ENCODE peak calls at places on chromosomes 13 and 19, in ten cellular contexts. R is astrocyte of the spinal cord; O is choroid plexus epithelial cell; V is Peyer's patch; N is A549; H is endothelial cell of umbilical vein; U is ascending aorta; M is CD4-positive, alpha-beta memory T cell; E is esophagus squamous epithelium; I is AG04449. F is an unnamed sample.

GRCh38 chr13:35733832-35734231 is 257.3 kb upstream of the MAB21L1 start:
- DNase-seq in R (no peak), O (peak; percentile 13), V (no peak), N (no peak), H (peak; percentile 33), U (no peak), M (no peak), E (no peak), I (no peak), F (no peak)

GRCh38 chr19:19120308-19121156 is 17.7 kb downstream of the TMEM161A start:
- DNase-seq in R (peak; percentile 84), O (peak; percentile 97), V (peak; percentile 72), N (no peak), H (peak; percentile 22), U (no peak), M (no peak), E (no peak), I (no peak), F (peak; percentile 42)

GRCh38 chr13:33250594-33250993 is 35.0 kb downstream of the STARD13 start:
- DNase-seq in R (no peak), O (peak; percentile 52), V (no peak), N (no peak), H (peak; percentile 35), U (no peak), M (no peak), E (no peak), I (no peak), F (no peak)

GRCh38 chr19:10718205-10719196 is 622 bp downstream of the DNM2 start:
- DNase-seq in R (peak; percentile 37), O (peak; percentile 51), V (no peak), N (no peak), H (peak; percentile 26), U (no peak), M (peak; percentile 53), E (no peak), I (no peak), F (peak; percentile 63)

GRCh38 chr19:5973376-5973775 is 4.6 kb downstream of the RANBP3 start:
- DNase-seq in R (no peak), O (no peak), V (no peak), N (no peak), H (no peak), U (no peak), M (no peak), E (no peak), I (no peak), F (no peak)

GRCh38 chr19:7977021-7977722 is 28.3 kb downstream of the ELAVL1 start:
- DNase-seq in R (no peak), O (no peak), V (no peak), N (no peak), H (no peak), U (no peak), M (no peak), E (no peak), I (no peak), F (no peak)

GRCh38 chr13:76882431-76882830 is 3.8 kb downstream of the KCTD12 start:
- DNase-seq in R (peak; percentile 13), O (peak; percentile 82), V (peak; percentile 49), N (no peak), H (peak; percentile 62), U (no peak), M (no peak), E (no peak), I (no peak), F (no peak)

GRCh38 chr19:11286312-11286974 is 9.5 kb upstream of the TSPAN16 start:
- DNase-seq in R (peak; percentile 19), O (peak; percentile 49), V (no peak), N (no peak), H (peak; percentile 75), U (no peak), M (no peak), E (no peak), I (no peak), F (no peak)

DNA sequence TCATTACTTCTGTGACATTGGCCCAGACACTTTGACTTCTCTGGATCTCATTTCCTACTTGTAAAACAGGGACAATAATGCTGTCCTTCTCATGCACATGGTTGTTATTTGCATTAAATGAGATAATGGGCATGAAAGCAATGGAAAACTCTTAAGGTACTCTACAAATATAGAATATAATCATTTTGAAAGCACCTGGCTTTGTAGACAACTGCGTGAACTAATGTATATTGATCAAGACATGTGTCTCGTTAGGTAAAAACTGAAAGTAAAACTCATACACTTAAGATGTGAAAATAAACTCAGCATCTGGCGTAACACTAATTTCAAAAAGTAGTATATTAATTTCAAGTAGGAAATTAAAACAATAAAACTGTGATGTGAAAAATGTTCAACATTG is 220.4 kb downstream of the KCNRG start:
- DNase-seq in R (no peak), O (no peak), V (no peak), N (no peak), H (no peak), U (no peak), M (no peak), E (no peak), I (no peak), F (no peak)
- H3K4me3 ChIP-seq in R (no peak overlapping the region), O (no peak overlapping the region), V (peak overlapping the region; percentile 4), N (no peak overlapping the region), H (no peak overlapping the region), U (no peak overlapping the region), M (peak overlapping the region; percentile 34), E (no peak overlapping the region), I (no peak overlapping the region), F (no peak overlapping the region)

DNA sequence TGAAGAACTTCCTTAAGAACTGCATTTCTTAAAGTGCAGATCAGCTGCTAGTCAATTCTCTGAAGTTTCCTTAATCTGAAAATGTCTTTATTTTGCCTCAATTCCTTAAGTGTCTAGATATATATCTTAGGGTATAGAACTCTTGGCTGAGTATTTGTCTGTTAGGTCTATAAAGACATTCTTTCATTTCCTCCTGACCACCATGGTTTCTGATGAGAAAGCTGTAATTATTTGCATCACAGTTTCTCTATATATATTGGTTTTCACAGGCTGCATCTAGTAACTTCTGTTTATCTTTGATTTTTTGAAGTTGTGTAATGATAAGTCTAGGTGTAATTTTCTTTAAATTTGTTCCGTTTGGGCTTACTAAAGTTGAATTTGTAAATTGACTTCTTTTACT is 15.2 kb downstream of the NDFIP2 start:
- DNase-seq in R (no peak), O (no peak), V (no peak), N (no peak), H (no peak), U (no peak), M (no peak), E (no peak), I (no peak), F (no peak)
- H3K4me3 ChIP-seq in R (no peak overlapping the region), O (no peak overlapping the region), V (no peak overlapping the region), N (no peak overlapping the region), H (no peak overlapping the region), U (no peak overlapping the region), M (no peak overlapping the region), E (no peak overlapping the region), I (no peak overlapping the region), F (no peak overlapping the region)

DNA sequence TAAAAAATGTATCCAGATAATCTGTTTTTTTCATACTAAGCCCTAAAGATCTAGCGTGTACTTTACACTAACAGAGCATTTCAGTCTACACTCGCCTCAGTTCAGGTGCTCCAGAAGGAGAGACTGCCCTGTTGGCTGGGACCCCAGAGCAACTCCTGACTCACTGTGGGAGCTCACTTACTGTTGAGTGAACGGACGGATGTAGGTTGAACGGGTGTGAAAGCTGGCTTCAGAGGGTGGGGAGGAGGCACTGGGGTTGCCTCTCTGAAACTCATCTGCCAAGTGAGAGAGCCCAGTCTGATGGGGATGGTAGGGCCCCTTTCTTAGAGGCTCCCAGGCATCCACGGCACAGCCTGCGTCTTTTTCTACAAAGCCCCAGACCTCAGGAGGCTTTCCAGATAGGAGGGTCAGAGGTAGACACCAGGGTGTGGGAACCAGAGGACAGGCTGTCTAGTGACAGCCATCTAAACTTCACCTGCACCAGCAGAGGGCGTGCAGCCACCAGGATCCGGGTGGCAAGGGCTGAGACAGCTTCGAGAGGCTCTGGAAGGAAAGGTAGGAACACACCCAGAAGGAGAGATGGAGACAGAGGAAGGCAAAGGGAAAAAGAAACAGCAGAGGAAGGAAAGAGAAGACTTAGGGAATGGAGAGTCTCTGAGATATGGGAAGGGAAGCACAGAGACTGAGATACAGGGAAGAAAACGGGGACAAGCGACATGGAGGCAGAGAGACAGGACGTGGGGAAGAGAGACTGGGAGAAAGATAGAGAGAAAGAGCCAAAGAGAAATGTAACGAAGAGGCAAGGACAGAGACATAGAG is 3.7 kb downstream of the KASH5 start:
- DNase-seq in R (peak; percentile 67), O (peak; percentile 84), V (peak; percentile 93), N (peak; percentile 93), H (peak; percentile 55), U (peak; percentile 23), M (peak; percentile 78), E (no peak), I (no peak), F (peak; percentile 87)
- H3K4me3 ChIP-seq in R (no peak overlapping the region), O (no peak overlapping the region), V (no peak overlapping the region), N (no peak overlapping the region), H (no peak overlapping the region), U (no peak overlapping the region), M (no peak overlapping the region), E (no peak overlapping the region), I (no peak overlapping the region), F (no peak overlapping the region)

DNA sequence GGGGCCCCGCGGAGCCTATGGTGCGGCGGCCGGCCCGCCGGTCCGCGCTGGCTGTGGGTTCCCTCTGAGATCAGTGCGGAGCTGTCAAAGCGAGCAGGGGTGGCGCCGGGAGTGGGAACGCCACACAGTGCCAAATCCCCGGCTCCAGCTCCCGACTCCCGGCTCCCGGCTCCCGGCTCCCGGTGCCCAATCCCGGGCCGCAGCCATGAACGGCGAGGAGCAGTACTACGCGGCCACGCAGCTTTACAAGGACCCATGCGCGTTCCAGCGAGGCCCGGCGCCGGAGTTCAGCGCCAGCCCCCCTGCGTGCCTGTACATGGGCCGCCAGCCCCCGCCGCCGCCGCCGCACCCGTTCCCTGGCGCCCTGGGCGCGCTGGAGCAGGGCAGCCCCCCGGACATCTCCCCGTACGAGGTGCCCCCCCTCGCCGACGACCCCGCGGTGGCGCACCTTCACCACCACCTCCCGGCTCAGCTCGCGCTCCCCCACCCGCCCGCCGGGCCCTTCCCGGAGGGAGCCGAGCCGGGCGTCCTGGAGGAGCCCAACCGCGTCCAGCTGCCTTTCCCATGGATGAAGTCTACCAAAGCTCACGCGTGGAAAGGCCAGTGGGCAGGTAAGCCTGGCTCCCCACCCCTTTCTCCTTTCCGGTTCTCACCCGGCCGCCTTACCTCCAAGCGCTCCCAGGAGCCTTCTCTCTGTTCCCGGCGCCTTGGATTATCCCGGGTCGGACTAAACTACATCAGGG is at the start of gene PDX1:
- DNase-seq in R (no peak), O (no peak), V (no peak), N (peak; percentile 71), H (no peak), U (no peak), M (no peak), E (no peak), I (no peak), F (peak; percentile 86)
- H3K4me3 ChIP-seq in R (no peak within 1 kb of the TSS), O (no peak within 1 kb of the TSS), V (peak within 1 kb of the TSS; percentile 55), N (peak within 1 kb of the TSS; percentile 55), H (peak within 1 kb of the TSS; percentile 13), U (peak within 1 kb of the TSS; percentile 29), M (no peak within 1 kb of the TSS), E (peak within 1 kb of the TSS; percentile 24), I (peak within 1 kb of the TSS; percentile 32), F (peak within 1 kb of the TSS; percentile 83)

DNA sequence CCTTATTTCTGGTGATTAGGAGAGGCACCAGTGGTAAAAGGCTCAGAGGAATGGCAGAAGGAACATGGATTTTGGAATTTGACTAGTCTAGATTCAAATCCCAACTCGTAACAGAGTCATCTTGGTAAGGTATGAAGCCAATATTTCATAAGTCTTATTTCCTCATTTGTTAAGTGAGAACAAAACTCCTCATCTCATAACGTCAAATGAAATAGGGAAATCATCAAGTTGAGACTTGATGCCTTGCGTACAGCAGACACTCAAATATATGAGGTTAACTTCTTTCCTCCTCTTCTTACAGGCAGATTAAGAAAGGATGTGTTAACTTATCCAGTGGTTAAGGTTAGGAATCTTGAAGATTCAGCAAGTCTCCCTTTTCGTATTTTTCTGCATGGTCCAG is 189.2 kb downstream of the DLEU7 start:
- DNase-seq in R (no peak), O (no peak), V (no peak), N (no peak), H (no peak), U (no peak), M (no peak), E (no peak), I (no peak), F (no peak)
- H3K4me3 ChIP-seq in R (no peak overlapping the region), O (no peak overlapping the region), V (no peak overlapping the region), N (no peak overlapping the region), H (no peak overlapping the region), U (no peak overlapping the region), M (no peak overlapping the region), E (no peak overlapping the region), I (no peak overlapping the region), F (no peak overlapping the region)